ENCODE peak calls at places on chromosomes 12 and 14, in ten cellular contexts. B is sigmoid colon, X is body of pancreas, C is upper lobe of left lung, K is small intestine, Z is gastrocnemius medialis, P is left ventricle myocardium inferior, F is cardiac muscle cell, I is HCT116, G is mesenchymal stem cell. Y is an unnamed sample. For H3K9me3, the result is how much of the 10 kb centered on the place peaks cover.

GRCh38 chr14:39015360-39015961 is 87.6 kb downstream of the SEC23A start:
- DNase-seq in C (no peak), B (no peak), X (peak), G (peak), Z (no peak), F (peak), P (no peak), I (peak), K (peak), Y (no peak)

GRCh38 chr12:29662737-29663323 is 120.9 kb downstream of the TMTC1 start:
- DNase-seq in I (no peak), C (no peak), F (peak), Z (no peak), B (no peak), P (no peak), G (no peak), K (no peak), X (no peak), Y (no peak)

GRCh38 chr12:30970559-30971202 is 44.1 kb downstream of the TSPAN11 start:
- DNase-seq in Z (no peak), C (no peak), F (no peak), X (no peak), G (no peak), B (no peak), K (no peak), I (no peak), P (peak), Y (no peak)

GRCh38 chr12:106764738-106765137 is 9.7 kb upstream of the RIC8B start:
- DNase-seq in X (no peak), K (no peak), G (no peak), Z (no peak), P (no peak), F (no peak), I (no peak), C (no peak), B (no peak), Y (no peak)

GRCh38 chr12:95611676-95612309 is 60.5 kb upstream of the USP44 start:
- DNase-seq in G (no peak), C (no peak), X (peak), F (no peak), Z (no peak), I (peak), K (peak), B (no peak), P (no peak), Y (no peak)

GRCh38 chr14:99621948-99622347 is 17.9 kb upstream of the CCDC85C start:
- DNase-seq in K (peak), Z (no peak), G (no peak), I (no peak), P (no peak), B (no peak), X (no peak), C (no peak), F (no peak), Y (no peak)

GRCh38 chr14:93220509-93220908 is 13.5 kb downstream of the UBR7 start:
- DNase-seq in B (no peak), F (no peak), K (no peak), P (no peak), X (no peak), I (no peak), C (no peak), G (no peak), Z (no peak), Y (no peak)

GRCh38 chr14:61644834-61645233 is 50.5 kb upstream of the HIF1A start:
- DNase-seq in Z (no peak), P (no peak), B (no peak), C (no peak), F (peak), X (no peak), G (no peak), I (no peak), K (no peak), Y (no peak)

GRCh38 chr12:119417440-119417839 is 82.9 kb downstream of the CCDC60 start:
- DNase-seq in B (no peak), C (no peak), P (no peak), I (no peak), G (no peak), F (no peak), K (no peak), Z (no peak), X (no peak), Y (no peak)

GRCh38 chr12:3315201-3315661 is 175.8 kb upstream of the PRMT8 start:
- DNase-seq in K (peak), G (no peak), F (no peak), B (peak), C (no peak), X (peak), Z (peak), I (no peak), P (peak), Y (no peak)

GRCh38 chr12:23810327-23810902 is 139.1 kb downstream of the SOX5 start:
- DNase-seq in C (no peak), Z (no peak), G (no peak), P (no peak), K (no peak), I (no peak), X (peak), F (no peak), B (no peak), Y (no peak)

GRCh38 chr12:34294671-34295365 is 272.5 kb downstream of the ALG10 start:
- DNase-seq in Z (no peak), F (no peak), B (peak), P (peak), K (no peak), X (no peak), C (peak), I (no peak), G (no peak), Y (no peak)

GRCh38 chr12:34297790-34298164 is 275.5 kb downstream of the ALG10 start:
- DNase-seq in Z (no peak), F (no peak), B (no peak), C (no peak), K (no peak), I (no peak), P (no peak), G (no peak), X (no peak), Y (no peak)

GRCh38 chr12:34297126-34297789 is 275.0 kb downstream of the ALG10 start:
- DNase-seq in X (no peak), C (peak), B (peak), K (no peak), P (no peak), I (no peak), Z (no peak), G (no peak), F (no peak), Y (no peak)

GRCh38 chr12:34295366-34296142 is 273.3 kb downstream of the ALG10 start:
- DNase-seq in I (no peak), K (no peak), B (peak), X (no peak), P (peak), Z (no peak), C (peak), G (no peak), F (no peak), Y (peak)

GRCh38 chr12:34296143-34297041 is 274.1 kb downstream of the ALG10 start:
- DNase-seq in P (peak), C (peak), X (no peak), G (no peak), K (no peak), F (no peak), I (no peak), Z (no peak), B (peak), Y (no peak)
- H3K9me3 ChIP-seq in P (under half), C (under half), X (under half), G (under half), K (under half), F (under half), I (under half), Z (under half), B (under half), Y (under half)

GRCh38 chr14:24398298-24398942 is 383 bp upstream of the NYNRIN start:
- DNase-seq in I (no peak), B (peak), C (no peak), F (peak), P (peak), G (no peak), X (no peak), Z (no peak), K (no peak), Y (no peak)
- H3K4me3 ChIP-seq in I (no peak), B (peak), C (peak), F (peak), P (peak), G (peak), X (peak), Z (peak), K (peak), Y (peak)

GRCh38 chr14:105901226-105901625 is 374.8 kb downstream of the TMEM121 start:
- DNase-seq in B (no peak), F (no peak), C (no peak), Z (no peak), K (no peak), G (no peak), P (no peak), X (no peak), I (no peak), Y (no peak)
- H3K9me3 ChIP-seq in B (under half), F (under half), C (under half), Z (under half), K (under half), G (under half), P (under half), X (under half), I (under half), Y (under half)

GRCh38 chr12:114878781-114879180 is 194.8 kb upstream of the TBX3 start:
- DNase-seq in C (no peak), F (no peak), G (no peak), K (peak), P (no peak), X (no peak), Z (no peak), I (no peak), B (no peak), Y (no peak)
- H3K4me3 ChIP-seq in C (no peak), F (no peak), G (no peak), K (no peak), P (no peak), X (no peak), Z (no peak), I (no peak), B (no peak), Y (no peak)

GRCh38 chr14:20059745-20060144 is at the start of gene OR4L1:
- DNase-seq in C (no peak), B (no peak), X (no peak), F (no peak), P (no peak), G (no peak), Z (no peak), I (no peak), K (no peak), Y (no peak)
- H3K9me3 ChIP-seq in C (under half), B (under half), X (under half), F (under half), P (under half), G (under half), Z (under half), I (under half), K (under half), Y (under half)

GRCh38 chr14:65304963-65305362 is 107.6 kb upstream of the FUT8 start:
- DNase-seq in G (no peak), Z (no peak), I (no peak), B (no peak), P (no peak), F (no peak), K (no peak), C (no peak), X (no peak), Y (no peak)
- H3K4me3 ChIP-seq in G (no peak), Z (no peak), I (no peak), B (no peak), P (no peak), F (no peak), K (no peak), C (no peak), X (no peak), Y (no peak)

DNA sequence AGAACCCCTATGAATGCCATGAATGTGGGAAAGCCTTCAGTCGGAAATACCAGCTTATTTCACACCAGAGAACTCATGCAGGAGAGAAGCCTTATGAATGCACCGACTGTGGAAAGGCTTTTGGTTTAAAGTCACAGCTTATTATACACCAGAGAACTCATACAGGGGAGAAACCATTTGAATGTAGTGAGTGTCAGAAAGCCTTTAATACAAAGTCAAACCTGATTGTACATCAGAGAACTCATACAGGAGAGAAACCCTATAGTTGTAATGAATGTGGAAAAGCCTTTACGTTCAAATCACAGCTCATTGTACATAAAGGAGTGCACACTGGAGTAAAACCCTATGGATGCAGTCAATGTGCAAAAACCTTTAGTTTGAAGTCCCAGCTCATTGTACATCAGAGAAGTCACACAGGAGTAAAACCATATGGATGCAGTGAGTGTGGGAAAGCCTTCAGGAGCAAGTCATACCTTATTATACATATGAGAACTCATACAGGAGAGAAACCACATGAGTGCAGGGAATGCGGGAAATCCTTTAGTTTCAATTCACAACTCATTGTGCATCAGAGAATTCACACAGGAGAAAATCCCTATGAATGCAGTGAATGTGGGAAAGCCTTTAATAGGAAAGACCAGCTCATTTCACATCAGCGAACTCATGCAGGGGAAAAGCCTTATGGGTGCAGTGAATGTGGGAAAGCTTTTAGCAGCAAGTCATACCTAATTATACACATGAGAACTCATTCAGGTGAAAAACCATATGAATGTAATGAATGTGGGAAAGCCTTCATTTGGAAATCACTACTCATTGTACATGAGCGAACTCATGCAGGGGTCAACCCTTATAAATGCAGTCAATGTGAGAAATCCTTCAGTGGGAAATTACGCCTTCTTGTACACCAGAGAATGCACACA is 22.3 kb downstream of the ZNF268 start:
- DNase-seq in I (no peak), P (no peak), F (no peak), X (no peak), B (no peak), C (no peak), K (no peak), G (no peak), Z (no peak), Y (no peak)
- H3K9me3 ChIP-seq in I (half or more), P (half or more), F (under half), X (under half), B (half or more), C (half or more), K (under half), G (half or more), Z (half or more), Y (half or more)

GRCh38 chr12:50507474-50507838 is 2.7 kb downstream of the DIP2B start:
- DNase-seq in P (no peak), B (no peak), I (no peak), Z (no peak), C (no peak), X (no peak), K (no peak), G (no peak), F (no peak), Y (no peak)
- H3K4me3 ChIP-seq in P (peak), B (no peak), I (no peak), Z (no peak), C (no peak), X (no peak), K (no peak), G (no peak), F (no peak), Y (no peak)